ENCODE peak calls at places on chromosome 21, in ten cellular contexts. I is T-helper 1 cell; W is activated CD4-positive, alpha-beta T cell treated with anti-CD3 and anti-CD28 coated beads, Interleukin-2, amount 50 U/mL, for 1 hour; L is stimulated activated naive B cell treated with anti-CD40 and anti-IgM and Interleukin-4, amounts not matched to agents 10 μg/mL and 1 μg/mL and 100 μg/mL, for 72 hours; C is SJCRH30; F is HFFc6; E is HS-5; G is activated CD4-positive, alpha-beta memory T cell treated with anti-CD3 and anti-CD28 coated beads, Interleukin-2, amount 10 ng/mL, durations not matched to agents 7 days and 5 days; R is Kasumi-1; D is GM13977. K is an unnamed sample.

GRCh38 chr21:32770514-32771133 is 931 bp downstream of the PAXBP1 start:
- DNase-seq in E (no peak), W (no peak), L (peak; percentile 0), C (no peak), D (no peak), I (no peak), G (no peak), F (peak; percentile 9), R (peak; percentile 17), K (no peak)

GRCh38 chr21:42190492-42190875 is 28.5 kb upstream of the ABCG1 start:
- DNase-seq in C (no peak), W (no peak), D (no peak), E (no peak), L (no peak), G (no peak), I (no peak), F (no peak), R (no peak), K (no peak)

GRCh38 chr21:45525153-45525909 is 16.9 kb downstream of the SLC19A1 start:
- DNase-seq in W (no peak), R (no peak), G (no peak), E (no peak), D (no peak), L (no peak), C (no peak), I (no peak), F (no peak), K (no peak)

GRCh38 chr21:44547656-44548331 is 3.5 kb downstream of the KRTAP10-2 start:
- DNase-seq in R (no peak), E (no peak), F (no peak), L (no peak), G (peak; percentile 53), C (no peak), I (peak; percentile 66), D (no peak), W (peak; percentile 13), K (no peak)

GRCh38 chr21:28421716-28422480 is 570.8 kb downstream of the LTN1 start:
- DNase-seq in D (no peak), R (no peak), G (no peak), E (no peak), C (no peak), F (peak; percentile 18), I (no peak), L (no peak), W (no peak), K (no peak)

GRCh38 chr21:34733866-34734265 is 65.1 kb downstream of the CLIC6 start:
- DNase-seq in L (no peak), R (no peak), G (no peak), C (no peak), E (no peak), I (no peak), W (no peak), D (no peak), F (no peak), K (no peak)

GRCh38 chr21:33691945-33692594 is 49.8 kb downstream of the ITSN1 start:
- DNase-seq in L (no peak), W (no peak), D (no peak), G (no peak), E (no peak), C (no peak), I (no peak), F (no peak), R (no peak), K (no peak)

GRCh38 chr21:41168391-41169257 is 664 bp downstream of the BACE2 start:
- DNase-seq in E (no peak), I (peak; percentile 7), D (peak; percentile 38), W (no peak), L (no peak), C (no peak), R (peak; percentile 17), F (peak; percentile 10), G (peak; percentile 31), K (peak; percentile 10)